ENCODE peak calls at places on chromosomes 2 and 18, in nine cellular contexts. U, N, F, H, Y, R, D, S and W are unnamed samples.

GRCh38 chr2:231680992-231681852 is 27.1 kb upstream of the PTMA start:
- DNase-seq in D (peak), Y (peak), F (peak), H (peak), S (no peak), N (peak), U (peak), R (no peak), W (no peak)

GRCh38 chr2:167322795-167323194 is 434.5 kb downstream of the XIRP2 start:
- DNase-seq in S (no peak), U (no peak), H (no peak), N (no peak), R (no peak), D (no peak), Y (no peak), F (no peak), W (no peak)

GRCh38 chr18:63142502-63143045 is 177.0 kb downstream of the BCL2 start:
- DNase-seq in F (no peak), Y (no peak), S (no peak), N (no peak), R (no peak), H (no peak), D (no peak), U (no peak), W (no peak)

GRCh38 chr2:46942143-46942526 is 26.5 kb upstream of the MCFD2 start:
- DNase-seq in S (no peak), Y (no peak), U (no peak), N (no peak), F (peak), H (peak), D (no peak), R (peak), W (no peak)

GRCh38 chr2:100476606-100477005 is 6.3 kb downstream of the NMS start:
- DNase-seq in U (no peak), D (no peak), N (no peak), Y (no peak), S (no peak), H (no peak), F (no peak), R (no peak), W (no peak)

GRCh38 chr2:32591669-32592463 is 36.0 kb upstream of the TTC27 start:
- DNase-seq in R (peak), Y (no peak), U (no peak), H (no peak), F (no peak), S (no peak), D (no peak), N (no peak), W (no peak)

GRCh38 chr2:206627632-206628031 is 14.7 kb upstream of the FAM237A start:
- DNase-seq in F (no peak), Y (no peak), U (no peak), S (no peak), D (no peak), N (no peak), H (no peak), R (no peak), W (no peak)

GRCh38 chr2:65834657-65835056 is 402.3 kb upstream of the SPRED2 start:
- DNase-seq in F (no peak), D (no peak), Y (no peak), H (no peak), N (peak), R (no peak), S (no peak), U (no peak), W (no peak)

GRCh38 chr2:168118733-168119518 is 128.5 kb downstream of the STK39 start:
- DNase-seq in D (peak), U (peak), S (peak), R (peak), N (no peak), H (peak), Y (no peak), F (no peak), W (peak)

GRCh38 chr2:3132466-3132865 is 245.2 kb downstream of the EIPR1 start:
- DNase-seq in H (no peak), R (no peak), D (no peak), S (no peak), F (no peak), U (no peak), Y (no peak), N (no peak), W (no peak)

GRCh38 chr18:77106331-77106730 is 26.3 kb downstream of the MBP start:
- DNase-seq in U (no peak), F (no peak), Y (no peak), D (no peak), R (no peak), S (no peak), H (no peak), N (no peak), W (no peak)

GRCh38 chr2:133377599-133377998 is 190.7 kb downstream of the NCKAP5 start:
- DNase-seq in R (no peak), D (no peak), N (no peak), U (no peak), H (no peak), F (no peak), Y (no peak), S (no peak), W (no peak)

GRCh38 chr2:1798425-1799144 is 54.3 kb upstream of the PXDN start:
- DNase-seq in R (no peak), U (no peak), S (no peak), H (no peak), N (no peak), F (no peak), Y (no peak), D (no peak), W (no peak)

GRCh38 chr2:31475692-31476091 is 61.1 kb upstream of the XDH start:
- DNase-seq in D (peak), N (no peak), H (no peak), F (no peak), S (peak), R (peak), U (no peak), Y (no peak), W (peak)

GRCh38 chr18:36692909-36693308 is 135.9 kb downstream of the TPGS2 start:
- DNase-seq in F (no peak), Y (no peak), S (no peak), R (no peak), N (no peak), D (peak), H (no peak), U (no peak), W (no peak)

GRCh38 chr18:12838178-12838634 is 45.8 kb downstream of the PTPN2 start:
- DNase-seq in S (peak), Y (no peak), H (peak), N (peak), F (peak), U (no peak), D (peak), R (peak), W (peak)

GRCh38 chr2:119073213-119073612 is 85.3 kb downstream of the C1QL2 start:
- DNase-seq in U (no peak), N (no peak), R (no peak), F (no peak), H (no peak), Y (no peak), S (no peak), D (no peak), W (no peak)

GRCh38 chr2:106956879-106957278 is 70.9 kb upstream of the ST6GAL2 start:
- DNase-seq in R (no peak), U (no peak), S (peak), H (peak), Y (no peak), D (peak), N (no peak), F (no peak), W (peak)

GRCh38 chr18:59208602-59209001 is 11.4 kb upstream of the GRP start:
- DNase-seq in D (no peak), H (no peak), F (no peak), S (no peak), R (peak), U (no peak), N (no peak), Y (no peak), W (no peak)

GRCh38 chr18:49704334-49704733 is 109.0 kb downstream of the ACAA2 start:
- DNase-seq in D (no peak), N (no peak), F (peak), R (no peak), S (no peak), H (no peak), U (no peak), Y (no peak), W (no peak)

GRCh38 chr2:17628349-17629261 is 88.1 kb downstream of the VSNL1 start:
- DNase-seq in N (no peak), R (no peak), D (no peak), F (no peak), H (no peak), U (no peak), Y (no peak), S (no peak), W (no peak)

GRCh38 chr2:130826821-130827501 is 9.8 kb upstream of the ARHGEF4 start:
- DNase-seq in H (no peak), S (no peak), Y (peak), D (no peak), R (no peak), F (no peak), N (no peak), U (no peak), W (no peak)

GRCh38 chr2:120656273-120656960 is 79.3 kb upstream of the GLI2 start:
- DNase-seq in R (no peak), S (no peak), Y (no peak), N (no peak), D (no peak), F (no peak), H (no peak), U (no peak), W (no peak)

GRCh38 chr2:191942114-191943103 is 95.5 kb upstream of the CAVIN2 start:
- DNase-seq in S (no peak), H (peak), Y (no peak), D (peak), U (peak), N (no peak), R (peak), F (no peak), W (no peak)

GRCh38 chr2:73141896-73142295 is 29.1 kb upstream of the RAB11FIP5 start:
- DNase-seq in H (no peak), F (no peak), U (no peak), D (no peak), R (no peak), Y (no peak), S (no peak), N (no peak), W (no peak)

GRCh38 chr2:112793449-112793978 is 9.2 kb upstream of the IL1A start:
- DNase-seq in F (no peak), D (no peak), H (no peak), R (peak), N (no peak), S (no peak), Y (no peak), U (no peak), W (no peak)

GRCh38 chr2:72415256-72415655 is 267.6 kb upstream of the CYP26B1 start:
- DNase-seq in S (peak), N (no peak), U (no peak), D (no peak), R (peak), H (no peak), Y (no peak), F (no peak), W (peak)

GRCh38 chr2:234973008-234973407 is 21.2 kb downstream of the SH3BP4 start:
- DNase-seq in U (no peak), Y (no peak), H (no peak), F (no peak), D (no peak), R (peak), N (no peak), S (no peak), W (no peak)

GRCh38 chr2:85310330-85310729 is 17.5 kb downstream of the TGOLN2 start:
- DNase-seq in S (no peak), U (no peak), H (no peak), Y (no peak), D (no peak), R (no peak), N (no peak), F (no peak), W (no peak)

GRCh38 chr2:18402888-18403287 is 157.6 kb downstream of the RDH14 start:
- DNase-seq in U (no peak), S (no peak), D (no peak), F (no peak), R (no peak), H (no peak), N (no peak), Y (no peak), W (no peak)

GRCh38 chr2:157269060-157269459 is 11.6 kb downstream of the GALNT5 start:
- DNase-seq in D (no peak), H (no peak), U (no peak), R (peak), N (no peak), Y (no peak), S (no peak), F (no peak), W (no peak)

GRCh38 chr18:3029215-3029972 is 16.4 kb upstream of the LPIN2 start:
- DNase-seq in S (no peak), Y (no peak), U (peak), F (no peak), D (no peak), N (no peak), H (peak), R (no peak), W (no peak)

GRCh38 chr2:239540174-239540573 is 139.4 kb upstream of the HDAC4 start:
- DNase-seq in Y (no peak), S (no peak), H (no peak), R (no peak), U (no peak), D (no peak), N (no peak), F (no peak), W (no peak)

GRCh38 chr18:74299746-74300145 is 8.0 kb upstream of the CYB5A start:
- DNase-seq in F (no peak), S (no peak), H (no peak), D (no peak), R (peak), N (no peak), U (no peak), Y (no peak), W (no peak)
- H3K4me3 ChIP-seq in F (no peak), S (no peak), H (no peak), D (no peak), R (no peak), N (no peak), U (no peak), Y (no peak), W (no peak)

DNA sequence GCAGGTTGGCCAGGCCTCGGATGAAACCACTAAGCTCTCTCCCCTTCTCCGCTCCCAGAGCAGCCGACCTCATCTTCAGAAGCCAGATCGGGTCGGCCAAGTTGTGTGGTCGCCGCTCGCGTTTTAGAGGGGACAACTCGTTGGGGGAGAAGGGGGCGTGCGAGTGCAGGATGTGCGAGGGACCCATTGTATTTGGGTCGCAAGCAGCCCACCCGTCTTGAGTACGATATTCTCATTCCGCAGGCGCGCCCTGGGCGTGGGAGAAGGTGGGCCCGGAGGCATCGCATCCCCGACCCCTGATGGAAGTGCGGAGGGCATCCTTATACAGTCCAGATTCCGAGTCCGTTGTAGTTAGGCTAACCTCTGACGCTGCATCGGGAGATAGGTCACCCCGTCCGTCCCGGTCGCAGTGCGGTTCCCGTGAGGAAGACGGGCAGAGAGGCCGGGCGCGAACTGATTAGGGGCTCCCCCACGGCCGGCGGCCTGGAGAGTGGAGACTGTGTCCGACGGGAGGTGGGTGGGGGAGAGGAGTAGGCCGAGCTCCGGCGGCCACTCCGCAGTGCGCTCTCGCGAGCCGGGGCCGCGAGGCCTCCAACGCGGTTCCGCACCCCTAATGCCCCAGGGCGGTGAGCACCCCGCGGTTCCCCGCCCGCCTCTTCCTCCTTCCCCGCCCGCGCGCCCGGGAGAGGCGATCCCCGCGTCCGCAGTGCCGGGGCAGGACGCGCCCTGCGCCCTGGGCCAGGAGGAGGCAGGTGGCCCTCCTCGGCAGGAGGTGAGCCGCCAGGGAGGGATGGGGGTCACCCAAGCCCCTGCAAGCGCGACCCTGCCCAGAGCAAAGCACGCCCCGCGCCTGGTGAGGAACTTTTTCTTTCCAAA is 1.6 kb upstream of the SP5 start:
- DNase-seq in N (no peak), U (peak), F (no peak), D (no peak), H (peak), Y (no peak), R (no peak), S (no peak), W (no peak)
- H3K4me3 ChIP-seq in N (peak), U (peak), F (peak), D (no peak), H (peak), Y (peak), R (no peak), S (no peak), W (no peak)

GRCh38 chr2:64312622-64312948 is 141.4 kb upstream of the LGALSL start:
- DNase-seq in R (no peak), U (no peak), H (no peak), S (no peak), F (no peak), D (no peak), Y (no peak), N (no peak), W (no peak)

GRCh38 chr2:64311191-64311910 is 142.6 kb upstream of the LGALSL start:
- DNase-seq in F (no peak), H (no peak), Y (no peak), D (no peak), R (peak), U (no peak), N (no peak), S (no peak), W (no peak)

GRCh38 chr2:64313311-64313710 is 140.7 kb upstream of the LGALSL start:
- DNase-seq in D (no peak), N (no peak), Y (no peak), R (no peak), F (no peak), U (no peak), H (no peak), S (no peak), W (no peak)

GRCh38 chr2:64315561-64315960 is 138.4 kb upstream of the LGALSL start:
- DNase-seq in D (no peak), Y (no peak), U (no peak), R (no peak), N (no peak), H (no peak), S (no peak), F (no peak), W (no peak)

GRCh38 chr2:64311948-64312621 is 141.9 kb upstream of the LGALSL start:
- DNase-seq in S (peak), R (peak), H (peak), F (peak), D (peak), U (peak), Y (peak), N (no peak), W (peak)
- H3K4me3 ChIP-seq in S (peak), R (no peak), H (no peak), F (no peak), D (no peak), U (no peak), Y (no peak), N (no peak), W (no peak)

GRCh38 chr2:219309278-219309677 is at the start of gene PTPRN:
- DNase-seq in D (peak), S (no peak), Y (no peak), F (no peak), U (no peak), N (no peak), R (no peak), H (peak), W (no peak)
- H3K4me3 ChIP-seq in D (peak), S (peak), Y (no peak), F (no peak), U (peak), N (no peak), R (no peak), H (no peak), W (peak)

DNA sequence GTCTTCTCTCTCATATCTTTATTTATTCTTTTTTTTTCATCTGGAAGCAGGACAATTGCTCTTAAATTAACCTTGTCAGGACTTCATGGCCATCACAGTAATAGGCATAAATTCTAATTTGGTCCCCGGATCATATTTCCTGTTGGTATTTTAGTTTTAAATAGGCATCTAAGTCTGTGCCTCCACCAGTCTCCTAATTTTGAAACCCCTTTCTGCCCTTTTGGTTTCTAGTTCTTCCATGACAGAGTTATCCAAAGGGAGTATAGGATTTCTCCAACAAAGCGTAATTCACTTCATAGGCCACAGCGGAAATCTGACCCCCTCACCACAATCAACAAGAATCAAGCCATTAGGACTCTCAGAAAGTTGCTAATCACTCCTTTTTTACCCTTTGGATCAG is 3.8 kb downstream of the EPHA4 start:
- DNase-seq in R (no peak), Y (no peak), U (no peak), N (no peak), H (no peak), S (no peak), F (no peak), D (no peak), W (no peak)
- H3K4me3 ChIP-seq in R (no peak), Y (no peak), U (peak), N (no peak), H (no peak), S (no peak), F (no peak), D (no peak), W (no peak)

GRCh38 chr2:42929985-42930581 is 137.7 kb upstream of the HAAO start:
- DNase-seq in D (no peak), H (no peak), N (no peak), R (no peak), S (no peak), Y (peak), U (no peak), F (no peak), W (no peak)

GRCh38 chr2:42931147-42931817 is 138.9 kb upstream of the HAAO start:
- DNase-seq in Y (peak), N (no peak), R (no peak), F (no peak), S (no peak), U (peak), D (no peak), H (no peak), W (no peak)

GRCh38 chr2:42928692-42929576 is 136.6 kb upstream of the HAAO start:
- DNase-seq in S (no peak), F (no peak), R (peak), U (peak), Y (peak), D (no peak), H (peak), N (no peak), W (no peak)

GRCh38 chr2:42928161-42928691 is 135.8 kb upstream of the HAAO start:
- DNase-seq in S (no peak), Y (no peak), H (no peak), F (no peak), N (no peak), D (no peak), U (no peak), R (no peak), W (no peak)

GRCh38 chr2:42929577-42929984 is 137.2 kb upstream of the HAAO start:
- DNase-seq in N (no peak), Y (peak), S (no peak), R (no peak), U (no peak), D (no peak), H (no peak), F (no peak), W (no peak)
- H3K4me3 ChIP-seq in N (no peak), Y (no peak), S (no peak), R (no peak), U (no peak), D (peak), H (no peak), F (no peak), W (no peak)

GRCh38 chr2:9742601-9743000 is 100.7 kb upstream of the TAF1B start:
- DNase-seq in H (no peak), D (no peak), S (no peak), F (no peak), N (no peak), Y (no peak), U (no peak), R (no peak), W (no peak)
- H3K4me3 ChIP-seq in H (no peak), D (no peak), S (no peak), F (no peak), N (no peak), Y (no peak), U (no peak), R (no peak), W (no peak)